ENCODE peak calls at places on chromosome 1, in nine cellular contexts. K is heart left ventricle, U is gastrocnemius medialis, X is mesenchymal stem cell, B is PC-3, Q is ascending aorta, C is upper lobe of right lung, D is IMR-90, A is left lung. G is an unnamed sample. For H3K4me1, the result is how much of the 10 kb centered on the place peaks cover.

GRCh38 chr1:20324704-20325406 is 34.2 kb downstream of the VWA5B1 start:
- DNase-seq in X (no peak), A (no peak), Q (no peak), D (no peak), C (peak), U (no peak), B (no peak), K (no peak), G (no peak)

GRCh38 chr1:35220976-35221375 is 28.0 kb upstream of the SFPQ start:
- DNase-seq in Q (no peak), X (peak), K (no peak), B (peak), D (no peak), U (no peak), C (no peak), A (no peak), G (no peak)

GRCh38 chr1:210743038-210743437 is 390.9 kb downstream of the KCNH1 start:
- DNase-seq in X (no peak), C (no peak), K (no peak), Q (no peak), A (no peak), B (no peak), U (no peak), D (no peak), G (no peak)

GRCh38 chr1:170657275-170657853 is 6.6 kb upstream of the PRRX1 start:
- DNase-seq in A (no peak), C (no peak), U (no peak), X (no peak), D (peak), B (peak), K (no peak), Q (no peak), G (no peak)

GRCh38 chr1:2061065-2061778 is 11.0 kb downstream of the PRKCZ start:
- DNase-seq in A (peak), Q (no peak), C (peak), K (no peak), B (no peak), X (no peak), U (no peak), D (no peak), G (peak)

GRCh38 chr1:55700359-55701130 is 485.4 kb upstream of the USP24 start:
- DNase-seq in B (peak), Q (no peak), U (no peak), D (peak), A (no peak), C (no peak), X (peak), K (no peak), G (no peak)

GRCh38 chr1:214901718-214902117 is 180.8 kb upstream of the KCNK2 start:
- DNase-seq in U (no peak), D (peak), A (no peak), X (peak), B (peak), C (no peak), K (no peak), Q (no peak), G (no peak)

GRCh38 chr1:91872560-91873081 is 13.3 kb downstream of the TGFBR3 start:
- DNase-seq in D (no peak), B (peak), X (peak), U (no peak), K (no peak), A (no peak), C (no peak), Q (no peak), G (no peak)

GRCh38 chr1:91769698-91770232 is 116.2 kb downstream of the TGFBR3 start:
- DNase-seq in D (no peak), C (no peak), X (no peak), K (no peak), A (no peak), Q (no peak), U (no peak), B (no peak), G (no peak)

GRCh38 chr1:88998716-88999115 is 6.3 kb upstream of the KYAT3 start:
- DNase-seq in Q (no peak), X (peak), C (no peak), D (peak), A (no peak), B (peak), U (no peak), K (no peak), G (no peak)

GRCh38 chr1:94438692-94439276 is 20.6 kb downstream of the ABCD3 start:
- DNase-seq in U (no peak), Q (no peak), X (peak), A (no peak), C (no peak), K (no peak), B (no peak), D (peak), G (no peak)

GRCh38 chr1:10975567-10976326 is 36.7 kb upstream of the TARDBP start:
- DNase-seq in Q (peak), C (no peak), B (peak), K (peak), D (peak), A (no peak), U (peak), X (peak), G (no peak)

GRCh38 chr1:157277281-157277680 is 139.1 kb upstream of the ETV3 start:
- DNase-seq in K (no peak), B (no peak), A (no peak), Q (no peak), X (no peak), C (no peak), D (no peak), U (no peak), G (no peak)

GRCh38 chr1:33378524-33378923 is 52.4 kb downstream of the PHC2 start:
- DNase-seq in X (no peak), D (no peak), B (no peak), A (no peak), U (no peak), C (no peak), Q (no peak), K (no peak), G (no peak)

GRCh38 chr1:151197863-151198253 is 494 bp upstream of the PIP5K1A start:
- DNase-seq in A (no peak), C (no peak), U (no peak), B (no peak), Q (no peak), X (no peak), D (no peak), K (peak), G (no peak)

GRCh38 chr1:68973459-68974244 is 476.8 kb upstream of the DEPDC1 start:
- DNase-seq in K (no peak), D (peak), Q (no peak), C (no peak), A (no peak), X (peak), U (no peak), B (peak), G (no peak)

GRCh38 chr1:45306319-45306718 is 20.4 kb upstream of the HPDL start:
- DNase-seq in B (peak), D (peak), C (no peak), K (no peak), A (no peak), U (no peak), Q (no peak), X (no peak), G (no peak)

GRCh38 chr1:231924183-231924582 is 297.6 kb downstream of the DISC1 start:
- DNase-seq in A (no peak), Q (no peak), D (no peak), B (no peak), X (no peak), U (no peak), K (no peak), C (no peak), G (no peak)

GRCh38 chr1:26833432-26834405 is 7.2 kb downstream of the ZDHHC18 start:
- DNase-seq in B (no peak), C (no peak), A (peak), U (peak), K (peak), Q (peak), X (no peak), D (no peak), G (peak)

GRCh38 chr1:11044849-11045427 is 2.1 kb downstream of the MASP2 start:
- DNase-seq in U (no peak), X (no peak), C (no peak), B (no peak), A (no peak), D (no peak), Q (no peak), K (no peak), G (peak)

GRCh38 chr1:118223426-118223825 is 38.4 kb upstream of the SPAG17 start:
- DNase-seq in C (no peak), D (no peak), Q (no peak), K (no peak), A (no peak), B (peak), U (peak), X (no peak), G (no peak)

GRCh38 chr1:153028771-153029170 is 2.2 kb upstream of the SPRR1B start:
- DNase-seq in U (no peak), B (no peak), Q (no peak), X (no peak), K (no peak), C (no peak), D (no peak), A (no peak), G (no peak)

GRCh38 chr1:90000934-90001676 is 6.2 kb downstream of the ZNF326 start:
- DNase-seq in X (no peak), Q (no peak), A (no peak), D (no peak), K (no peak), C (no peak), B (no peak), U (no peak), G (no peak)

GRCh38 chr1:226149806-226150205 is 36.7 kb downstream of the ACBD3 start:
- DNase-seq in U (no peak), Q (no peak), A (no peak), X (peak), K (no peak), B (no peak), C (no peak), D (peak), G (no peak)

GRCh38 chr1:78355646-78356045 is 135.1 kb upstream of the PTGFR start:
- DNase-seq in Q (no peak), B (no peak), A (no peak), C (no peak), K (no peak), U (no peak), D (peak), X (no peak), G (no peak)

GRCh38 chr1:98940680-98941079 is 64.0 kb downstream of the PLPPR5 start:
- DNase-seq in U (no peak), A (no peak), B (peak), D (peak), X (no peak), K (no peak), Q (no peak), C (no peak), G (no peak)

GRCh38 chr1:38860464-38860816 is 868 bp upstream of the RRAGC start:
- DNase-seq in K (no peak), D (peak), A (no peak), B (no peak), Q (no peak), X (peak), U (no peak), C (no peak), G (no peak)

GRCh38 chr1:14815175-14815882 is 216.8 kb downstream of the KAZN start:
- DNase-seq in Q (no peak), K (no peak), C (no peak), X (no peak), B (no peak), U (no peak), D (peak), A (no peak), G (no peak)

GRCh38 chr1:204623894-204624361 is 61.6 kb downstream of the LRRN2 start:
- DNase-seq in U (no peak), D (no peak), A (no peak), X (peak), B (peak), C (no peak), K (no peak), Q (no peak), G (no peak)

GRCh38 chr1:8866792-8867415 is 11.6 kb downstream of the ENO1 start:
- DNase-seq in X (no peak), K (no peak), Q (no peak), U (no peak), D (no peak), A (no peak), B (no peak), C (no peak), G (no peak)

GRCh38 chr1:101465941-101466340 is 229.1 kb downstream of the S1PR1 start:
- DNase-seq in C (no peak), B (no peak), X (no peak), D (no peak), U (no peak), K (no peak), Q (no peak), A (no peak), G (no peak)

GRCh38 chr1:43565600-43566360 is 35.1 kb downstream of the PTPRF start:
- DNase-seq in D (peak), K (peak), B (no peak), A (peak), Q (peak), X (peak), U (no peak), C (peak), G (peak)
- H3K4me3 ChIP-seq in D (peak), K (peak), B (no peak), A (peak), Q (peak), X (peak), U (peak), C (peak), G (peak)

DNA sequence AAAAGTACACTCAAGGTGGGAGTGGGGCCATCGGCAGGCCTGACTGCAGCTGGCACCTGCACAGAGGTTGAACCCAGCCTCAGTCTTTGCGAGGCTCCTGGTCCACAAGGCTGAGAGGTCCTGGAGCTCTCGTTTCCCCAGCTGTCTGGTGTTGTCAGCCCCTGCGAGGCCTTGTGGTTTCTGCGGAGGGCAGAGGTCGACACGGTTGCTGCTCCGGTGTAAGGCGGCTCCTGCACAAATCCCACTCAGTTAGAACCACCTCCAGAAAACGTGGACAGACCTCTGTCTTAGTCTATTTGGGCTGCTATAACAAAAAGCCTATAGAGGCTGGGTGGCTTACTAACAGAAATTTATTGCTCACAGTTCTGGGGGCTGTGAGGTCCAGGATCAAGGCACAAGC is 5.8 kb downstream of the KIAA1614 start:
- DNase-seq in X (no peak), K (no peak), A (no peak), D (no peak), Q (no peak), C (peak), U (no peak), B (no peak), G (no peak)
- H3K4me1 ChIP-seq in X (under half), K (under half), A (under half), D (under half), Q (under half), C (under half), U (under half), B (under half), G (under half)

DNA sequence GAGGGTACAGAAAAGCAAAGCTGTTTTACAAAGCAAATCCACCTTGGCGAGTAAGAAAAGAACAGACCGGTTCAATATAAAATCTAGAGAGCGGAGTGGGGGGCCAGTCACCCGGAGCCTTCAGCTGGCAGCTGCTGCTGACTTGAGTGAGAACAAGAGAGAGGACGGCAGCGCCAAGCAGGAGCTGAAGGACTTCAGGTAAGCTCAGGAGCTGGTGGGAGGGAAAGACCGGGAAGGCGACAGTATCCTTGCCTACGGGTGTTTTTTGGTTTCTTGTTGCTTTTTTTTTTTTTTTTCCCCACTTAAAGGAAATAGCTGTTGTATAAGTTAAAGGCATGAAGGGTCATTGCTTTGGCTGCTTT is 82.6 kb downstream of the PRDM2 start:
- DNase-seq in Q (no peak), B (no peak), U (no peak), X (no peak), K (no peak), D (no peak), C (no peak), A (no peak), G (no peak)
- H3K4me3 ChIP-seq in Q (peak), B (no peak), U (no peak), X (no peak), K (no peak), D (no peak), C (peak), A (no peak), G (peak)

GRCh38 chr1:21939650-21940374 is 2.7 kb upstream of the HSPG2 start:
- DNase-seq in Q (peak), B (peak), C (peak), U (peak), A (peak), X (peak), K (peak), D (peak), G (peak)

GRCh38 chr1:21937372-21938121 is 437 bp upstream of the HSPG2 start:
- DNase-seq in A (peak), C (peak), D (peak), X (peak), B (peak), K (peak), U (peak), Q (peak), G (peak)

GRCh38 chr1:21940492-21940891 is 3.4 kb upstream of the HSPG2 start:
- DNase-seq in X (no peak), B (no peak), U (no peak), A (no peak), C (no peak), K (no peak), Q (no peak), D (no peak), G (no peak)

GRCh38 chr1:21937034-21937371 is at the start of gene HSPG2:
- DNase-seq in D (no peak), Q (no peak), U (no peak), B (no peak), A (no peak), C (no peak), K (no peak), X (no peak), G (no peak)

GRCh38 chr1:21938791-21939538 is 1.9 kb upstream of the HSPG2 start:
- DNase-seq in Q (no peak), X (no peak), D (no peak), U (no peak), B (no peak), A (no peak), K (no peak), C (no peak), G (no peak)
- H3K4me1 ChIP-seq in Q (under half), X (under half), D (under half), U (half or more), B (under half), A (under half), K (under half), C (under half), G (half or more)

DNA sequence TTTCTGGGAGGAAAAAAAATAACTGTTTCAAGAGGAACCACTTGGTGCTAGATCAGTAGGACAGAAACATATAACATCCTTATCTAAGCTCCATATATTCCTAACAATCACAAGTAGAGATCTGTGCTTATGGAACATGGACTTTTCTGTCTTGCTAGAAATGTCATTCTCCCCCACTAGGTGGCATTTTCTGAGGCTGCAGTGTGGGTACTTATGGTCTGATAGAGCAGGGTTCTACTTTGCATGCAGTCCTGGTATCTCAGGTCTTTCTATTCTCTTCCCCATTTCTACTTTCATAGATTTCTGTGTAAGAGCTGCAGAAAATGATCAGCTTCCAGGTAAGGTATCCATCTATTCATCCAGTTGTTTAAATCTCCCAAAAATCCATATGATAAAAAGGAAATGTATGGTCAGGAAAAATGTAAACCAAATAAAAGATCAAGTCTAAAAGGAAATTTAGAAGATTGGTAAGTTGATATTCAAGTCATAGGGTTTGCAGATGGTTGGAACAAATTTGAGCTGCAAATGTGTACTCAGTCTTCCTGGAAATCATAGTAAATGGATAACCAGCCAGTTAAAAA is 1.5 kb downstream of the ZNF684 start:
- DNase-seq in A (no peak), Q (no peak), B (peak), K (no peak), U (no peak), D (peak), X (peak), C (no peak), G (no peak)
- H3K4me3 ChIP-seq in A (no peak), Q (no peak), B (peak), K (peak), U (no peak), D (no peak), X (no peak), C (no peak), G (no peak)

GRCh38 chr1:93353286-93353685 is 7.6 kb downstream of the DR1 start:
- DNase-seq in U (no peak), Q (no peak), C (no peak), A (no peak), D (no peak), X (no peak), K (no peak), B (no peak), G (no peak)
- H3K4me1 ChIP-seq in U (half or more), Q (under half), C (under half), A (under half), D (under half), X (under half), K (under half), B (under half), G (half or more)

DNA sequence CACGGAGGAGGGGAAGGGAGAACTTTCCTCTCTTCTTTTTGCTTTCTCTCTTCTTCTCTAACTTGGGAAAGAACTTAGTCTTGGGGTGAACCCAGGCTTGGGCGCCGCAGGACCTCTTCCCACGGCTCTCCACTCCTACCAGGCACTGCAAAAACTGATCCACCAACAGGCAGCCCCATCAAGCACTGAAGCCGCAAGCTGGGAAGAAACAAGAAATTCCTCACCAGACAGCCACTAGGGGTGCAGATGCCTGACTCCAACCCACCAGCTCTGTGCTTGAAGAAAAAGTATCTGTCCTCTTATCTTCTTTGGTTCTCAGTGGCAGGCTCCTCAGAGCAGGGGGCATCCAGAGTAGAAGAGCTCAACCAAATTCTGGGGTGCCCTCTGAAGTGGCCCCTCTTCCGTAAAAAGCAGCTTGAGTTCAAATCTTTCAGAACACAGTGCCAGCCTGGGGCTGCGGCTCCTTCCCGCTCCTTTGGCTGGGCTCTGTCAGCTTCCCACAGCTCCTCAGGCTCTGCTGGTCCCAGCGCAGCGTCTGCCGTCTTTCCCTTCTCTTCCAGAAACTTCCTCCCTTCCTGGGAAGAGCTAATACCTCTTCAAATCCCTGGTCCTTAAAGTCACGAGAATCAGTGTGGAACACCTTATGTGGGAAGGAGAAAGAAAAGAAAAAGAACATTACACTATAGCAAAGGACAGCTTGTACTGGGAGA is 2.4 kb downstream of the SLC41A1 start:
- DNase-seq in X (peak), A (no peak), B (peak), Q (no peak), C (no peak), U (no peak), K (no peak), D (no peak), G (no peak)
- H3K4me3 ChIP-seq in X (no peak), A (no peak), B (no peak), Q (peak), C (no peak), U (peak), K (peak), D (no peak), G (no peak)

GRCh38 chr1:207822124-207822601 is 70.3 kb downstream of the CD46 start:
- DNase-seq in Q (peak), K (no peak), D (no peak), B (no peak), C (peak), A (no peak), U (peak), X (no peak), G (no peak)
- H3K4me1 ChIP-seq in Q (under half), K (under half), D (under half), B (under half), C (half or more), A (under half), U (half or more), X (under half), G (half or more)

G was measured in lower lobe of right lung.